ENCODE peak calls at places on chromosomes 16 and 17, in ten cellular contexts. M, O, H, Q, F, L, S, Y, U and B are unnamed samples.

GRCh38 chr17:44007346-44008204 is 3.2 kb downstream of the NAGS start:
- DNase-seq in O (peak), Y (no peak), M (no peak), F (no peak), S (no peak), L (no peak), U (no peak), H (no peak), Q (no peak), B (no peak)

GRCh38 chr17:68288375-68288774 is 2.6 kb downstream of the SLC16A6 start:
- DNase-seq in Y (no peak), S (no peak), U (no peak), H (no peak), L (no peak), O (no peak), F (peak), Q (no peak), M (peak), B (peak)

GRCh38 chr16:10228779-10229178 is 46.6 kb upstream of the GRIN2A start:
- DNase-seq in U (no peak), Y (no peak), M (no peak), H (no peak), Q (no peak), S (no peak), F (no peak), L (no peak), O (no peak), B (peak)

GRCh38 chr16:15864939-15865338 is 8.1 kb upstream of the MYH11 start:
- DNase-seq in Q (no peak), H (no peak), O (no peak), F (no peak), L (no peak), Y (no peak), M (no peak), U (no peak), S (no peak), B (no peak)

GRCh38 chr16:67847064-67847861 is at the start of gene CENPT:
- DNase-seq in U (peak), H (peak), Y (no peak), O (no peak), M (peak), Q (peak), L (peak), S (peak), F (no peak), B (peak)

GRCh38 chr17:77490361-77491183 is 349.8 kb downstream of the SEC14L1 start:
- DNase-seq in H (peak), M (no peak), S (no peak), Q (no peak), U (no peak), Y (no peak), O (peak), F (peak), L (no peak), B (peak)

GRCh38 chr16:87570938-87571867 is 31.1 kb upstream of the JPH3 start:
- DNase-seq in L (peak), F (no peak), H (no peak), S (peak), Q (peak), M (no peak), U (peak), Y (no peak), O (no peak), B (no peak)

GRCh38 chr16:16162591-16162990 is 60.7 kb downstream of the ABCC6 start:
- DNase-seq in H (no peak), Y (no peak), Q (no peak), U (no peak), S (no peak), F (no peak), O (no peak), L (no peak), M (no peak), B (no peak)

GRCh38 chr16:79165541-79165940 is 435.0 kb downstream of the MAF start:
- DNase-seq in H (no peak), S (no peak), O (no peak), Y (no peak), L (no peak), U (peak), F (no peak), Q (no peak), M (no peak), B (no peak)

GRCh38 chr17:75941442-75941819 is 589 bp upstream of the FBF1 start:
- DNase-seq in H (no peak), Q (no peak), F (no peak), S (peak), O (no peak), Y (no peak), M (no peak), L (no peak), U (no peak), B (no peak)

GRCh38 chr17:75945202-75945601 is 4.4 kb upstream of the FBF1 start:
- DNase-seq in S (no peak), Y (no peak), Q (no peak), H (no peak), L (no peak), F (no peak), U (no peak), O (no peak), M (no peak), B (no peak)

GRCh38 chr17:75942473-75942872 is 1.6 kb upstream of the FBF1 start:
- DNase-seq in U (no peak), L (no peak), M (no peak), Q (no peak), H (no peak), O (no peak), F (no peak), Y (no peak), S (no peak), B (no peak)

GRCh38 chr17:75937652-75938051 is 3.2 kb downstream of the FBF1 start:
- DNase-seq in H (no peak), U (no peak), F (no peak), L (no peak), Q (no peak), S (no peak), M (no peak), Y (no peak), O (no peak), B (no peak)

GRCh38 chr17:75940727-75941441 is at the start of gene FBF1:
- DNase-seq in O (peak), Q (peak), Y (peak), L (peak), H (peak), M (peak), S (peak), U (peak), F (peak), B (peak)
- TF ChIP-seq POLR2A in O (peak), Q (peak), Y (peak), L (peak), H (peak), M (no peak), S (peak), U (peak), F (peak), B (peak)

DNA sequence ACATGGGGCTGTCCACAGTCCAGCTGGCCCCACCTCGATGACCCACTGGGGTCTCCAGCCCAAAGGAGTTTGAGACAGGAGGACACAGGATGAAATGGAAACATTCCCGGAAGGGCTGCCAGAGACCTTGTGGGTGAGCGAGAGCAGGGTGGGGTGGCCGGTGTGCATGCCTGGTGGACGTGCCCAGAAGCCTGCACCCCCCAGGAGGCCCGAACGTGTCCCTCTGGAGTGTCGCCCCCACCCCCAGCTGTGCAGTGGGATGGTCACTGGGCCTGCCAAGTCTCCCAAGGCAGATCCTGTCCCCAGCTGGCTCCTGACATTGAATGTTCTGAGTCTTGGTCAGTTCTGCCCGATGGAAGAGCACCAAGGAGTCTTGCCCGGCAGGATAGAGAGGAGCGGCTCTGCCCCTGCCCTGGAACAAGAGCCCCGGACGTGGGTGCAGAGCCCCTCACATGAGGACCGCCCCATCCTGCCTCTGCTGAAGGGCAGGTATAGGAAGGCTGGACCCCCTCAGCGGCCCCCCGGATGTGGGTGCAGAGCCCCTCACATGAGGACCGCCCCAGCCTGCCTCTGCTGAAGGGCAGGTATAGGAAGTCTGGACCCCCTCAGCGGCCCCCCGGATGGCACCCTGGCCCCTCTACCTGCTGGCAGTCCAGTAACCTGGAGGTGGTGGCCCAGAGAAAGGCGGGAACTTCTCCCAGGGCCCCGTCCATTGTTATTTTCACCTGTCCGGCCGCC is 3.1 kb upstream of the CAPN15 start:
- DNase-seq in M (no peak), O (no peak), Q (no peak), Y (no peak), F (no peak), L (no peak), S (no peak), H (no peak), U (no peak), B (no peak)
- TF ChIP-seq POLR2A in M (no peak), O (no peak), Q (peak), Y (no peak), F (no peak), L (no peak), S (no peak), H (no peak), U (no peak), B (no peak)

DNA sequence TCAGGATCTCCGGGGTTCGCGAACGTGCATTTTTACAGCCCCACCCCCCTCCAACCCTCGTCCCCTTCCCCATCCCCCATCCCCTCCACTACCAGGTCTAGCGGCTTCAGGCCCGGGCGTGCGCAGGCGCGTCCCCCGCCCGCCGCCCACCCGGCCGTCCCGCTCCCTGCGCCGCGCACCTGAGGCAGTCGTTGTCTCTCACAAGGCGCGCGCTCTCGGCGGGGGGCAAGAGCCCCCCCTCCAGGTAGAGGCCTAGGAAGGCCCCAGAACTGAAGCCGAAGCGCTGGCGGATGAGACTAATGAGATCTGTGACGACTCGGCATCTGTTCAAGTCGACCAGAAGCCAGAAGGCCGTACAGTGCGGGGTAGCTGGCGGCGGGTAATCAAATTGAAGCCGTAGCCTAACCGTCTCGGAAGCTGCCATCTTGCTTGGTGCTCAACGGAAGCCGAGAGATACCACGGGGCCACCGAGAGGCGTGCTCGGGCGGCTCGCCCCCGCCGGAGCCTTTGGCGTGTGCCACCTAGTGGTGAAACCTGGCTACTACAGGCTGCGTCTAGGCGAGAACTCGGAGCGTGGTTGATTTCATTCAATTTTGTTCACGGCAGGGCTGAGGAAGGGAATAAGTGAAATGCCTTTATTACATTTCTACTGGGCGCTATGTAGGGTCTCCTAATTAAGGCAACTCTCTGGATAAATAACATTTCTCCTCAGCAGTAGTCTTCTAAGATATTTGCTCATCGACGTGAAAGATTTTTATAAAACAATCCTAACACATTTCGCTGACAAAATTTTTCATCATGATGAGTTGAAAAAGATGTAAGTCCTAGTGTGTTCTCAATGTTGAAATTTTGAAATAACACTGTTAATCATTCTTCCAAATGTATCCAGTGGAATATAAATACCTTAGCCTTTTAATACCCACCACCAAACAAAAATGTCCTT is at the start of gene COIL:
- DNase-seq in O (peak), U (peak), Y (peak), Q (peak), M (peak), F (peak), H (peak), L (peak), S (peak), B (peak)
- TF ChIP-seq POLR2A in O (no peak), U (peak), Y (no peak), Q (peak), M (no peak), F (peak), H (peak), L (peak), S (peak), B (peak)

GRCh38 chr16:28837672-28838557 is 8.2 kb downstream of the TUFM start:
- DNase-seq in U (no peak), Y (no peak), O (no peak), F (no peak), L (no peak), S (no peak), Q (no peak), H (no peak), M (no peak), B (no peak)
- TF ChIP-seq POLR2A in U (no peak), Y (no peak), O (no peak), F (peak), L (no peak), S (no peak), Q (no peak), H (no peak), M (no peak), B (no peak)

GRCh38 chr17:48610282-48611211 is at the start of gene HOXB7:
- DNase-seq in U (no peak), M (peak), L (peak), S (peak), F (peak), Q (no peak), O (peak), Y (no peak), H (no peak), B (no peak)
- TF ChIP-seq POLR2A in U (no peak), M (no peak), L (peak), S (no peak), F (peak), Q (no peak), O (no peak), Y (no peak), H (no peak), B (no peak)

GRCh38 chr16:81449241-81449640 is 4.6 kb downstream of the CMIP start:
- DNase-seq in M (no peak), Y (no peak), O (no peak), F (no peak), U (no peak), H (no peak), S (no peak), Q (no peak), L (no peak), B (no peak)

GRCh38 chr16:81445926-81446317 is 1.3 kb downstream of the CMIP start:
- DNase-seq in H (no peak), Y (no peak), M (no peak), O (no peak), F (no peak), U (peak), Q (no peak), L (no peak), S (peak), B (no peak)

GRCh38 chr16:81446318-81447275 is 2.0 kb downstream of the CMIP start:
- DNase-seq in H (peak), S (peak), L (peak), Q (no peak), F (no peak), Y (no peak), O (no peak), U (peak), M (peak), B (peak)

GRCh38 chr16:81448154-81449131 is 3.8 kb downstream of the CMIP start:
- DNase-seq in H (no peak), Q (peak), M (no peak), U (peak), O (no peak), Y (no peak), F (no peak), S (peak), L (no peak), B (no peak)

GRCh38 chr16:81447383-81448101 is 2.9 kb downstream of the CMIP start:
- DNase-seq in H (no peak), L (peak), Y (no peak), F (no peak), Q (peak), U (peak), M (no peak), O (no peak), S (peak), B (no peak)
- TF ChIP-seq POLR2A in H (no peak), L (no peak), Y (no peak), F (no peak), Q (peak), U (no peak), M (no peak), O (no peak), S (peak), B (no peak)